ENCODE peak calls at places on chromosomes 11 and 22, in seven cellular contexts. One of them, this sample, is unnamed. For H3K4me1, the result is how much of the 10 kb centered on the place peaks cover.

GRCh38 chr11:12599408-12600143 is 74.6 kb upstream of the TEAD1 start:
- DNase-seq in heart right ventricle: peak
- DNase-seq in CD8-positive, alpha-beta memory T cell: no peak
- DNase-seq in K562: peak
- DNase-seq in tibial artery: peak
- DNase-seq in left lung: peak
- DNase-seq in psoas muscle: peak
- DNase-seq in this sample: peak

GRCh38 chr11:119175493-119176077 is 7.1 kb downstream of the NLRX1 start:
- DNase-seq in heart right ventricle: no peak
- DNase-seq in CD8-positive, alpha-beta memory T cell: no peak
- DNase-seq in K562: peak
- DNase-seq in tibial artery: no peak
- DNase-seq in left lung: peak
- DNase-seq in psoas muscle: no peak
- DNase-seq in this sample: no peak

GRCh38 chr11:5125221-5125620 is 12.9 kb downstream of the OR52A5 start:
- DNase-seq in heart right ventricle: no peak
- DNase-seq in CD8-positive, alpha-beta memory T cell: no peak
- DNase-seq in K562: no peak
- DNase-seq in tibial artery: no peak
- DNase-seq in left lung: no peak
- DNase-seq in psoas muscle: no peak
- DNase-seq in this sample: no peak

GRCh38 chr11:57370251-57370650 is 10.7 kb downstream of the PRG3 start:
- DNase-seq in heart right ventricle: no peak
- DNase-seq in CD8-positive, alpha-beta memory T cell: no peak
- DNase-seq in K562: no peak
- DNase-seq in tibial artery: no peak
- DNase-seq in left lung: peak
- DNase-seq in psoas muscle: no peak
- DNase-seq in this sample: no peak

GRCh38 chr11:77127969-77128691 is at the start of gene MYO7A:
- DNase-seq in heart right ventricle: peak
- DNase-seq in CD8-positive, alpha-beta memory T cell: no peak
- DNase-seq in K562: peak
- DNase-seq in tibial artery: peak
- DNase-seq in left lung: peak
- DNase-seq in psoas muscle: peak
- DNase-seq in this sample: peak

GRCh38 chr22:44463151-44463550 is 34.9 kb downstream of the RTL6 start:
- DNase-seq in heart right ventricle: no peak
- DNase-seq in CD8-positive, alpha-beta memory T cell: no peak
- DNase-seq in K562: no peak
- DNase-seq in tibial artery: no peak
- DNase-seq in left lung: no peak
- DNase-seq in psoas muscle: no peak
- DNase-seq in this sample: no peak

GRCh38 chr11:128886401-128887119 is 4.6 kb upstream of the KCNJ5 start:
- DNase-seq in heart right ventricle: no peak
- DNase-seq in CD8-positive, alpha-beta memory T cell: no peak
- DNase-seq in K562: peak
- DNase-seq in tibial artery: no peak
- DNase-seq in left lung: no peak
- DNase-seq in psoas muscle: no peak
- DNase-seq in this sample: peak

GRCh38 chr11:111941963-111942362 is 4.8 kb downstream of the DIXDC1 start:
- DNase-seq in heart right ventricle: no peak
- DNase-seq in CD8-positive, alpha-beta memory T cell: no peak
- DNase-seq in K562: no peak
- DNase-seq in tibial artery: no peak
- DNase-seq in left lung: no peak
- DNase-seq in psoas muscle: peak
- DNase-seq in this sample: no peak

GRCh38 chr22:45441158-45441557 is 27.7 kb downstream of the RIBC2 start:
- DNase-seq in heart right ventricle: peak
- DNase-seq in CD8-positive, alpha-beta memory T cell: no peak
- DNase-seq in K562: peak
- DNase-seq in tibial artery: peak
- DNase-seq in left lung: peak
- DNase-seq in psoas muscle: peak
- DNase-seq in this sample: peak

GRCh38 chr22:19147193-19147780 is 2.8 kb downstream of the GSC2 start:
- DNase-seq in heart right ventricle: no peak
- DNase-seq in CD8-positive, alpha-beta memory T cell: no peak
- DNase-seq in K562: no peak
- DNase-seq in tibial artery: no peak
- DNase-seq in left lung: no peak
- DNase-seq in psoas muscle: no peak
- DNase-seq in this sample: no peak

GRCh38 chr11:111308140-111308539 is 9.8 kb downstream of the POU2AF3 start:
- DNase-seq in heart right ventricle: no peak
- DNase-seq in CD8-positive, alpha-beta memory T cell: no peak
- DNase-seq in K562: no peak
- DNase-seq in tibial artery: no peak
- DNase-seq in left lung: no peak
- DNase-seq in psoas muscle: peak
- DNase-seq in this sample: no peak

GRCh38 chr22:31926969-31927368 is 17.4 kb upstream of the YWHAH start:
- DNase-seq in heart right ventricle: no peak
- DNase-seq in CD8-positive, alpha-beta memory T cell: no peak
- DNase-seq in K562: no peak
- DNase-seq in tibial artery: no peak
- DNase-seq in left lung: no peak
- DNase-seq in psoas muscle: no peak
- DNase-seq in this sample: no peak

GRCh38 chr11:11119917-11120316 is 233.1 kb downstream of the CSNK2A3 start:
- DNase-seq in heart right ventricle: no peak
- DNase-seq in CD8-positive, alpha-beta memory T cell: no peak
- DNase-seq in K562: no peak
- DNase-seq in tibial artery: no peak
- DNase-seq in left lung: no peak
- DNase-seq in psoas muscle: no peak
- DNase-seq in this sample: no peak

GRCh38 chr11:128188346-128189115 is 398.8 kb downstream of the ETS1 start:
- DNase-seq in heart right ventricle: no peak
- DNase-seq in CD8-positive, alpha-beta memory T cell: no peak
- DNase-seq in K562: no peak
- DNase-seq in tibial artery: no peak
- DNase-seq in left lung: no peak
- DNase-seq in psoas muscle: no peak
- DNase-seq in this sample: no peak

DNA sequence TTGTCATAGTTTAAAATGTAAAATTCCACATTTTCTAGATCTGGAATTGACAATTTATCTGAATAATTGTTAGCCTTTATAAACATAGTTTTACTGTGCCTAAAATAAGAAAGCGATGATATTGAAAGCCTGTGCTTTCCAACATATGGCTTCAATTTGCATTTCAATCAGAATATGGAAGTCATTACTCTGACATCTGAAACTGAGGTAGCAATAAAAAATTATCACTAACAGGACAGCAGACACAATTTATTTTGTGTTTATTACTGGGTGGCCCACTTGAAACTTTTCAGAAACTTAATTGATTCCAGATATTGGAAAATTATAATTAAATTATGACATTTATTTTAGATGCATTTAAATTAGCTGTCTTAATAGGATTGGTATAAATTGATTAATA is 78.5 kb downstream of the TMEM135 start:
- DNase-seq in heart right ventricle: no peak
- DNase-seq in CD8-positive, alpha-beta memory T cell: no peak
- DNase-seq in K562: no peak
- DNase-seq in tibial artery: no peak
- DNase-seq in left lung: no peak
- DNase-seq in psoas muscle: no peak
- DNase-seq in this sample: no peak
- H3K4me1 ChIP-seq in heart right ventricle: under half
- H3K4me1 ChIP-seq in CD8-positive, alpha-beta memory T cell: under half
- H3K4me1 ChIP-seq in K562: under half
- H3K4me1 ChIP-seq in tibial artery: under half
- H3K4me1 ChIP-seq in left lung: under half
- H3K4me1 ChIP-seq in psoas muscle: under half
- H3K4me1 ChIP-seq in this sample: under half

GRCh38 chr11:1529774-1530173 is 42.3 kb downstream of the DUSP8 start:
- DNase-seq in heart right ventricle: no peak
- DNase-seq in CD8-positive, alpha-beta memory T cell: no peak
- DNase-seq in K562: no peak
- DNase-seq in tibial artery: no peak
- DNase-seq in left lung: peak
- DNase-seq in psoas muscle: no peak
- DNase-seq in this sample: no peak
- H3K4me1 ChIP-seq in heart right ventricle: half or more
- H3K4me1 ChIP-seq in CD8-positive, alpha-beta memory T cell: under half
- H3K4me1 ChIP-seq in K562: under half
- H3K4me1 ChIP-seq in tibial artery: half or more
- H3K4me1 ChIP-seq in left lung: under half
- H3K4me1 ChIP-seq in psoas muscle: half or more
- H3K4me1 ChIP-seq in this sample: under half

GRCh38 chr11:66905631-66906030 is 48.8 kb downstream of the LRFN4 start:
- DNase-seq in heart right ventricle: no peak
- DNase-seq in CD8-positive, alpha-beta memory T cell: no peak
- DNase-seq in K562: no peak
- DNase-seq in tibial artery: no peak
- DNase-seq in left lung: no peak
- DNase-seq in psoas muscle: no peak
- DNase-seq in this sample: no peak

GRCh38 chr11:66904561-66904960 is 47.7 kb downstream of the LRFN4 start:
- DNase-seq in heart right ventricle: no peak
- DNase-seq in CD8-positive, alpha-beta memory T cell: no peak
- DNase-seq in K562: no peak
- DNase-seq in tibial artery: no peak
- DNase-seq in left lung: no peak
- DNase-seq in psoas muscle: no peak
- DNase-seq in this sample: no peak

GRCh38 chr11:66904981-66905521 is 48.2 kb downstream of the LRFN4 start:
- DNase-seq in heart right ventricle: no peak
- DNase-seq in CD8-positive, alpha-beta memory T cell: no peak
- DNase-seq in K562: no peak
- DNase-seq in tibial artery: no peak
- DNase-seq in left lung: no peak
- DNase-seq in psoas muscle: no peak
- DNase-seq in this sample: no peak

GRCh38 chr11:66907751-66908173 is 50.4 kb downstream of the PC start:
- DNase-seq in heart right ventricle: no peak
- DNase-seq in CD8-positive, alpha-beta memory T cell: no peak
- DNase-seq in K562: no peak
- DNase-seq in tibial artery: no peak
- DNase-seq in left lung: no peak
- DNase-seq in psoas muscle: no peak
- DNase-seq in this sample: no peak

DNA sequence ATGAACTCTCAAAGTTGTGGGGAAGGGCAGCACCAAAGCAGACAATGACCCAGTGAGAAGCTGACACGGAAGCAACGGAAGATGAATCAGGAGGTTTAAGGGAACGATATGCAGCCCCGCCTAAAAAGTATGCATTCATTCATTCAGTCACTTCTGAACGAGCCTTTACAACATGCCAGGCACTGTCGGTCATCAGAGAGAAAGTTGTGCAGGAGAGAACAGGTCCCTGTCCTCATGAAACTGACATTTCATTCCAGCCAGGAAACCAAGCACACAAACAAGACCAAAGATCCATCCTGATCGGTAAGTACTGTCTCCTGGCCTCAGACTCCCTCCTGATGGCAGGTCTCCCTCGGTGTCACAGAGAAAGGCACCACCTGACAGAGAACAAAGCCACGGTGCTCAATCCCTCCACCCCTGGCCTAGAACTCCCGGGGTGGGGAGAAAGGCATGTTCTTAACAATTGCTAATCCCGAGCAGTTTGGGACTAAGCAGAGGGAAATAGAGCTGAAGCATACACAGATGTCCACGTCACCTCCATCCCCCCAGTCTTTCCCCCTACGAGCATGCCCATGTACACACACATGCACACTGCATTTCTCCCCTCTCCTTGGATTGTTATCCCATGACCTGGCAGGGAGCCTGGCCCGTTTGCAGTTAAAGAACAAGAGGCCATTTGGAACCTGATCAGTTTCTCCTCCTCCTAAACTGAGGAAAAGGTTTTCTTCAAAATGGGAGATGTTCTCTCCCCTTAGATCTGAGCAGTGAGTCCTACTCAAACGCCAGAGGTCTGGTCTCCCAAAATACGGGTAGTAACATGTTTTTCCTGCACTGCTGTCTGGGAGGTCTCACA is 49.4 kb downstream of the LRFN4 start:
- DNase-seq in heart right ventricle: no peak
- DNase-seq in CD8-positive, alpha-beta memory T cell: no peak
- DNase-seq in K562: no peak
- DNase-seq in tibial artery: peak
- DNase-seq in left lung: no peak
- DNase-seq in psoas muscle: no peak
- DNase-seq in this sample: no peak
- H3K4me1 ChIP-seq in heart right ventricle: under half
- H3K4me1 ChIP-seq in CD8-positive, alpha-beta memory T cell: under half
- H3K4me1 ChIP-seq in K562: under half
- H3K4me1 ChIP-seq in tibial artery: under half
- H3K4me1 ChIP-seq in left lung: under half
- H3K4me1 ChIP-seq in psoas muscle: under half
- H3K4me1 ChIP-seq in this sample: under half

DNA sequence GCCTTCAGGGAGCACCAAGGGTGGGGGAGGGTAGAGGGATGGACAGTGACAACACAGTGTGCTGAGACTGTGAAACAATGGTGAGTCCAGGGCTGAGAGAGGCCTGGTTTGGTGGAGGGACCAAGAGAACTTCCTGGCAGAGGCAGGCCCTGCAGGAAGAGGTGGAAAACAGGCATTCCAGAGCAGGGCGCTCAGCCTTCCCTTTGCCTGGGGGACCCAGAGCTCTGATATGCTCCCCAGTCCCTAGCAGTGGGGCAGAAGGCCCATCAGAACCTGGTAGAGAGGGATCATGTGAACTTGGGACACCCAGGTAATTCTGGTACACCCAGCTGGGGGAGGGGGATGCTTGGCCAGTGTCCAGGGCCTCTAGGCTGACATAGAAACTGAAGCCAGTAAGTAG is 17.2 kb upstream of the UVRAG start:
- DNase-seq in heart right ventricle: no peak
- DNase-seq in CD8-positive, alpha-beta memory T cell: no peak
- DNase-seq in K562: no peak
- DNase-seq in tibial artery: no peak
- DNase-seq in left lung: no peak
- DNase-seq in psoas muscle: no peak
- DNase-seq in this sample: no peak
- H3K4me1 ChIP-seq in heart right ventricle: under half
- H3K4me1 ChIP-seq in CD8-positive, alpha-beta memory T cell: under half
- H3K4me1 ChIP-seq in K562: under half
- H3K4me1 ChIP-seq in tibial artery: under half
- H3K4me1 ChIP-seq in left lung: under half
- H3K4me1 ChIP-seq in psoas muscle: under half
- H3K4me1 ChIP-seq in this sample: under half

This sample was measured in Caco-2.